ENCODE peak calls at places on chromosomes 6 and 20, in six cellular contexts. One of them, this sample, is unnamed.

GRCh38 chr6:11969092-11969491 is 43.0 kb upstream of the HIVEP1 start:
- DNase-seq in adrenal gland: no peak
- DNase-seq in tibial artery: no peak
- DNase-seq in IMR-90: peak; percentile 54
- DNase-seq in ovary: peak; percentile 34
- DNase-seq in psoas muscle: no peak
- DNase-seq in this sample: no peak

GRCh38 chr20:48041078-48041780 is 255.9 kb upstream of the SULF2 start:
- DNase-seq in psoas muscle: no peak
- DNase-seq in tibial artery: no peak
- DNase-seq in adrenal gland: no peak
- DNase-seq in IMR-90: no peak
- DNase-seq in ovary: no peak
- DNase-seq in this sample: no peak

GRCh38 chr20:11445891-11446290 is 471.8 kb upstream of the BTBD3 start:
- DNase-seq in adrenal gland: no peak
- DNase-seq in tibial artery: no peak
- DNase-seq in IMR-90: peak; percentile 56
- DNase-seq in psoas muscle: no peak
- DNase-seq in ovary: no peak
- DNase-seq in this sample: no peak

GRCh38 chr20:44967207-44967807 is 995 bp downstream of the STK4 start:
- DNase-seq in tibial artery: no peak
- DNase-seq in IMR-90: no peak
- DNase-seq in ovary: no peak
- DNase-seq in psoas muscle: no peak
- DNase-seq in adrenal gland: no peak
- DNase-seq in this sample: no peak

GRCh38 chr6:80319286-80319685 is 212.8 kb downstream of the BCKDHB start:
- DNase-seq in adrenal gland: no peak
- DNase-seq in tibial artery: no peak
- DNase-seq in ovary: no peak
- DNase-seq in IMR-90: no peak
- DNase-seq in psoas muscle: no peak
- DNase-seq in this sample: no peak

GRCh38 chr20:16064991-16065707 is 508.1 kb downstream of the KIF16B start:
- DNase-seq in psoas muscle: no peak
- DNase-seq in tibial artery: no peak
- DNase-seq in adrenal gland: no peak
- DNase-seq in ovary: no peak
- DNase-seq in IMR-90: no peak
- DNase-seq in this sample: no peak

GRCh38 chr20:61459266-61459665 is 207.2 kb downstream of the CDH4 start:
- DNase-seq in ovary: no peak
- DNase-seq in IMR-90: no peak
- DNase-seq in adrenal gland: no peak
- DNase-seq in tibial artery: no peak
- DNase-seq in psoas muscle: no peak
- DNase-seq in this sample: no peak

GRCh38 chr6:112330071-112330876 is 16.9 kb upstream of the RFPL4B start:
- DNase-seq in ovary: no peak
- DNase-seq in psoas muscle: no peak
- DNase-seq in adrenal gland: no peak
- DNase-seq in IMR-90: peak; percentile 38
- DNase-seq in tibial artery: no peak
- DNase-seq in this sample: no peak

GRCh38 chr6:153210083-153210482 is 79.0 kb upstream of the RGS17 start:
- DNase-seq in adrenal gland: no peak
- DNase-seq in ovary: no peak
- DNase-seq in IMR-90: peak; percentile 44
- DNase-seq in tibial artery: no peak
- DNase-seq in psoas muscle: no peak
- DNase-seq in this sample: no peak

GRCh38 chr6:130724089-130724488 is 103.1 kb upstream of the SMLR1 start:
- DNase-seq in psoas muscle: no peak
- DNase-seq in adrenal gland: no peak
- DNase-seq in tibial artery: no peak
- DNase-seq in ovary: no peak
- DNase-seq in IMR-90: no peak
- DNase-seq in this sample: no peak

GRCh38 chr6:131159578-131159977 is 24.3 kb downstream of the AKAP7 start:
- DNase-seq in adrenal gland: no peak
- DNase-seq in ovary: no peak
- DNase-seq in tibial artery: no peak
- DNase-seq in IMR-90: peak; percentile 86
- DNase-seq in psoas muscle: no peak
- DNase-seq in this sample: no peak

GRCh38 chr6:157885211-157885788 is 62.3 kb downstream of the SNX9 start:
- DNase-seq in tibial artery: no peak
- DNase-seq in IMR-90: no peak
- DNase-seq in psoas muscle: no peak
- DNase-seq in ovary: no peak
- DNase-seq in adrenal gland: no peak
- DNase-seq in this sample: no peak

GRCh38 chr6:158819977-158820632 is 937 bp upstream of the EZR start:
- DNase-seq in psoas muscle: no peak
- DNase-seq in ovary: no peak
- DNase-seq in adrenal gland: no peak
- DNase-seq in IMR-90: no peak
- DNase-seq in tibial artery: no peak
- DNase-seq in this sample: no peak

GRCh38 chr6:31814677-31815024 is 432 bp downstream of the HSPA1L start:
- DNase-seq in psoas muscle: peak; percentile 97
- DNase-seq in tibial artery: peak; percentile 99
- DNase-seq in ovary: peak; percentile 93
- DNase-seq in adrenal gland: peak; percentile 93
- DNase-seq in IMR-90: peak; percentile 97
- DNase-seq in this sample: peak; percentile 93

GRCh38 chr6:36298037-36298436 is 28.2 kb downstream of the PNPLA1 start:
- DNase-seq in IMR-90: no peak
- DNase-seq in tibial artery: no peak
- DNase-seq in psoas muscle: no peak
- DNase-seq in adrenal gland: no peak
- DNase-seq in ovary: no peak
- DNase-seq in this sample: no peak

GRCh38 chr6:56958481-56958880 is 3.6 kb downstream of the BEND6 start:
- DNase-seq in adrenal gland: no peak
- DNase-seq in ovary: no peak
- DNase-seq in tibial artery: no peak
- DNase-seq in IMR-90: peak; percentile 45
- DNase-seq in psoas muscle: no peak
- DNase-seq in this sample: no peak

GRCh38 chr20:5719861-5720401 is 30.3 kb upstream of the SHLD1 start:
- DNase-seq in tibial artery: no peak
- DNase-seq in psoas muscle: no peak
- DNase-seq in adrenal gland: no peak
- DNase-seq in ovary: no peak
- DNase-seq in IMR-90: peak; percentile 65
- DNase-seq in this sample: no peak

GRCh38 chr6:114304304-114304887 is 38.4 kb downstream of the HS3ST5 start:
- DNase-seq in ovary: no peak
- DNase-seq in tibial artery: no peak
- DNase-seq in psoas muscle: no peak
- DNase-seq in IMR-90: peak; percentile 24
- DNase-seq in adrenal gland: no peak
- DNase-seq in this sample: no peak

GRCh38 chr6:169936355-169936975 is 185.0 kb downstream of the ERMARD start:
- DNase-seq in tibial artery: no peak
- DNase-seq in psoas muscle: no peak
- DNase-seq in ovary: no peak
- DNase-seq in adrenal gland: no peak
- DNase-seq in IMR-90: no peak
- DNase-seq in this sample: no peak

GRCh38 chr6:138690975-138691594 is 82.5 kb upstream of the CCDC28A start:
- DNase-seq in tibial artery: no peak
- DNase-seq in psoas muscle: no peak
- DNase-seq in ovary: no peak
- DNase-seq in adrenal gland: no peak
- DNase-seq in IMR-90: peak; percentile 6
- DNase-seq in this sample: no peak

GRCh38 chr20:51525241-51526104 is 17.0 kb downstream of the NFATC2 start:
- DNase-seq in tibial artery: no peak
- DNase-seq in IMR-90: no peak
- DNase-seq in ovary: no peak
- DNase-seq in adrenal gland: no peak
- DNase-seq in psoas muscle: no peak
- DNase-seq in this sample: no peak

GRCh38 chr6:170287371-170287876 is 3.5 kb downstream of the DLL1 start:
- DNase-seq in ovary: peak; percentile 20
- DNase-seq in IMR-90: no peak
- DNase-seq in adrenal gland: no peak
- DNase-seq in psoas muscle: peak; percentile 58
- DNase-seq in tibial artery: no peak
- DNase-seq in this sample: peak; percentile 35

GRCh38 chr6:39424831-39425230 is 102.3 kb upstream of the KCNK16 start:
- DNase-seq in IMR-90: no peak
- DNase-seq in adrenal gland: no peak
- DNase-seq in tibial artery: no peak
- DNase-seq in psoas muscle: no peak
- DNase-seq in ovary: no peak
- DNase-seq in this sample: no peak

GRCh38 chr6:111872521-111873177 is 603 bp downstream of the FYN start:
- DNase-seq in adrenal gland: peak; percentile 24
- DNase-seq in psoas muscle: peak; percentile 71
- DNase-seq in tibial artery: peak; percentile 69
- DNase-seq in ovary: peak; percentile 69
- DNase-seq in IMR-90: peak; percentile 30
- DNase-seq in this sample: no peak

GRCh38 chr6:24054388-24054787 is 71.6 kb upstream of the NRSN1 start:
- DNase-seq in tibial artery: no peak
- DNase-seq in IMR-90: no peak
- DNase-seq in ovary: no peak
- DNase-seq in adrenal gland: no peak
- DNase-seq in psoas muscle: no peak
- DNase-seq in this sample: no peak

GRCh38 chr20:21703740-21704407 is 1.6 kb upstream of the PAX1 start:
- DNase-seq in ovary: no peak
- DNase-seq in adrenal gland: no peak
- DNase-seq in psoas muscle: no peak
- DNase-seq in IMR-90: no peak
- DNase-seq in tibial artery: no peak
- DNase-seq in this sample: no peak

GRCh38 chr20:21707267-21707666 is 1.8 kb downstream of the PAX1 start:
- DNase-seq in IMR-90: no peak
- DNase-seq in tibial artery: no peak
- DNase-seq in adrenal gland: no peak
- DNase-seq in psoas muscle: no peak
- DNase-seq in ovary: no peak
- DNase-seq in this sample: no peak

GRCh38 chr20:21704408-21705385 is 767 bp upstream of the PAX1 start:
- DNase-seq in ovary: no peak
- DNase-seq in adrenal gland: no peak
- DNase-seq in tibial artery: no peak
- DNase-seq in IMR-90: no peak
- DNase-seq in psoas muscle: no peak
- DNase-seq in this sample: no peak

GRCh38 chr20:21706345-21707195 is 1.1 kb downstream of the PAX1 start:
- DNase-seq in psoas muscle: no peak
- DNase-seq in ovary: no peak
- DNase-seq in adrenal gland: no peak
- DNase-seq in tibial artery: no peak
- DNase-seq in IMR-90: no peak
- DNase-seq in this sample: no peak

GRCh38 chr20:21705466-21706344 is at the start of gene PAX1:
- DNase-seq in tibial artery: no peak
- DNase-seq in adrenal gland: no peak
- DNase-seq in ovary: no peak
- DNase-seq in psoas muscle: no peak
- DNase-seq in IMR-90: no peak
- DNase-seq in this sample: no peak
- TF ChIP-seq CTCF in tibial artery: no peak
- TF ChIP-seq CTCF in adrenal gland: no peak
- TF ChIP-seq CTCF in ovary: no peak
- TF ChIP-seq CTCF in psoas muscle: no peak
- TF ChIP-seq CTCF in IMR-90: no peak
- TF ChIP-seq CTCF in this sample: no peak

DNA sequence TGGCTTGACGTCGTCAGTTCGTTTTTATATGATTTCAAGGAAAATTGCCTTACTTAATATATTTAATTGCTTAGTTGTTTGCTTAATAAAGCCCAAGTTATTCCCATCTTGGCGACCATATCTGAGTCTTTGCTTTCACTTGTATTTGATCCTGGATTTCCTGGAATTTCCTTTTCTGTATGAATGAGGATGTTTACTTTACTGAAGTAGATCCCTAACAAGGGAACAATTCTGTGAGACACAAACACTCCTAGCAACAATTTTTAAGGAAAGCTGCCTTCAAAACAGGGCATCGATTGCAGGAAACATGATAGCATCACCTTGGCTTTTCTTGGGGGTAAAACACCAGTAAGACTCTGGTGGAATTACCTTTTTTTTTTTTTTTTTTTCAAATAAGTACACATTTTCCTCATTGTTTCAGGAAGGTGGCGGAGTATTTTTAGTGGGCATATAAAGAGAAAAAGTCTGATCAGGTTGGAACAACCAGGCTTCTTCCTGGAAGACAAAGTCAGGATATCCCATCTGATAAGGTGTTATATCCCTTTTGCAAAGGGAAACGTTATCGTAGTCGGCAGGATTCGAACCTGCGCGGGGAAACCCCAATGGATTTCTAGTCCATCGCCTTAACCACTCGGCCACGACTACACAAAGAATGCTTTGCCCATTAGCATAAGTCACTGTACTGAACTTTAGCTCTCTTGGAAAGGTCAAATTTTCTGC is 68.5 kb upstream of the ZNF184 start:
- DNase-seq in ovary: no peak
- DNase-seq in IMR-90: peak; percentile 14
- DNase-seq in psoas muscle: no peak
- DNase-seq in adrenal gland: no peak
- DNase-seq in tibial artery: no peak
- DNase-seq in this sample: no peak
- H3K27me3 ChIP-seq in ovary: no peaks in the 10 kb centered on the region
- H3K27me3 ChIP-seq in IMR-90: no peaks in the 10 kb centered on the region
- H3K27me3 ChIP-seq in psoas muscle: peaks cover 17% of the 10 kb centered on the region
- H3K27me3 ChIP-seq in adrenal gland: peaks cover 56% of the 10 kb centered on the region
- H3K27me3 ChIP-seq in tibial artery: peaks cover 53% of the 10 kb centered on the region
- H3K27me3 ChIP-seq in this sample: peaks cover 97% of the 10 kb centered on the region

DNA sequence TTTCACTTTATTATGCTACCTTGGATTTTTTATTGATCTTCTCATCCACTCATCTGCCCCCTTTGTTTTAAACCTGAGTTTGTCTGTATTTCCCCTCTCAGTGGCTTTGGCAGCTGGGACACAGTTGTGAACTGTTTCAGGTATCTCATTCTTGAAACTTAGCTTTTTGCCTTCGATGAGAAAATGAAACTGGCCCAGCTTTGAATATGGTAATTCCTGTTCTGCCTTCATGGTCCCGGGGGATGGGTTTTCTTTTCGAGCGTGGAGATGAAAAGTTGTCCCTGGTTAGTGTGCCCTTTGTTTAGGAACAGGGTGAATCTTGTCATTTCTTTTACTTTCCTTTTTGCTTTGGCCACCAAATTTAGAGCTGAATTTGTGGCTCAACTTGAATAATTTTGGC is 25.6 kb downstream of the DHX35 start:
- DNase-seq in ovary: no peak
- DNase-seq in tibial artery: no peak
- DNase-seq in adrenal gland: no peak
- DNase-seq in IMR-90: no peak
- DNase-seq in psoas muscle: no peak
- DNase-seq in this sample: no peak
- H3K27ac ChIP-seq in ovary: no peak overlapping the region
- H3K27ac ChIP-seq in tibial artery: peak overlapping the region; percentile 54
- H3K27ac ChIP-seq in adrenal gland: no peak overlapping the region
- H3K27ac ChIP-seq in IMR-90: no peak overlapping the region
- H3K27ac ChIP-seq in psoas muscle: no peak overlapping the region
- H3K27ac ChIP-seq in this sample: no peak overlapping the region

GRCh38 chr6:34126419-34126818 is 19.5 kb downstream of the GRM4 start:
- DNase-seq in psoas muscle: no peak
- DNase-seq in adrenal gland: no peak
- DNase-seq in ovary: no peak
- DNase-seq in tibial artery: no peak
- DNase-seq in IMR-90: no peak
- DNase-seq in this sample: no peak
- TF ChIP-seq CTCF in psoas muscle: no peak
- TF ChIP-seq CTCF in adrenal gland: no peak
- TF ChIP-seq CTCF in ovary: no peak
- TF ChIP-seq CTCF in tibial artery: no peak
- TF ChIP-seq CTCF in IMR-90: no peak
- TF ChIP-seq CTCF in this sample: no peak

This sample was measured in heart right ventricle.